ENCODE peak calls at places on chromosomes 4 and X, in five cellular contexts. R is COR-L47, O is H9, I is NCI-H2171 treated with DMSO at 0.1 percent for 48 hours, L is osteocyte. D is an unnamed sample.

GRCh38 chr4:118313098-118313497 is 39.7 kb downstream of the PRSS12 start:
- DNase-seq in L (no peak), O (peak), I (peak), R (no peak), D (peak)

GRCh38 chrX:53223068-53223693 is 1.8 kb downstream of the KDM5C start:
- DNase-seq in L (no peak), O (no peak), I (no peak), R (no peak), D (no peak)

GRCh38 chr4:117529401-117529800 is 444.0 kb upstream of the TRAM1L1 start:
- DNase-seq in L (no peak), I (no peak), R (no peak), O (no peak), D (no peak)

GRCh38 chr4:139368990-139369389 is 66.7 kb upstream of the NDUFC1 start:
- DNase-seq in L (no peak), O (no peak), I (no peak), R (no peak), D (no peak)

GRCh38 chrX:32293962-32294708 is 917.2 kb downstream of the DMD start:
- DNase-seq in L (no peak), R (no peak), O (no peak), I (no peak), D (no peak)

GRCh38 chr4:84493092-84493850 is 5.8 kb downstream of the NKX6-1 start:
- DNase-seq in R (no peak), O (peak), I (no peak), L (no peak), D (no peak)

GRCh38 chrX:11351375-11352295 is 58.4 kb downstream of the AMELX start:
- DNase-seq in O (no peak), R (no peak), I (no peak), L (no peak), D (no peak)

GRCh38 chr4:128600996-128601857 is 208.3 kb upstream of the JADE1 start:
- DNase-seq in O (no peak), I (peak), R (peak), L (no peak), D (peak)

GRCh38 chr4:152577708-152578421 is 42.0 kb upstream of the FBXW7 start:
- DNase-seq in I (no peak), O (no peak), L (no peak), R (no peak), D (no peak)

GRCh38 chr4:169540774-169541173 is 71.6 kb downstream of the NEK1 start:
- DNase-seq in I (no peak), L (no peak), R (no peak), O (no peak), D (no peak)

GRCh38 chr4:39936565-39937418 is 40.9 kb downstream of the PDS5A start:
- DNase-seq in I (no peak), L (no peak), R (no peak), O (no peak), D (no peak)

GRCh38 chr4:10942166-10942565 is 257.6 kb upstream of the CLNK start:
- DNase-seq in L (no peak), R (no peak), I (no peak), O (no peak), D (peak)

GRCh38 chr4:181643466-181643865 is 599.7 kb upstream of the TENM3 start:
- DNase-seq in I (no peak), R (no peak), O (no peak), L (no peak), D (no peak)

GRCh38 chr4:172995704-172996103 is 172.9 kb upstream of the GALNT7 start:
- DNase-seq in R (no peak), I (no peak), L (no peak), O (no peak), D (no peak)

GRCh38 chr4:12409507-12410190 is 981.0 kb upstream of the HS3ST1 start:
- DNase-seq in L (no peak), R (no peak), I (no peak), O (no peak), D (no peak)

GRCh38 chr4:147362868-147363440 is 117.9 kb upstream of the EDNRA start:
- DNase-seq in I (no peak), R (peak), O (no peak), L (no peak), D (no peak)

GRCh38 chr4:165454426-165454825 is 75.6 kb downstream of the CPE start:
- DNase-seq in L (no peak), O (no peak), I (no peak), R (no peak), D (no peak)

GRCh38 chr4:166435449-166435848 is 562.4 kb downstream of the TLL1 start:
- DNase-seq in I (no peak), O (no peak), R (no peak), L (no peak), D (no peak)

GRCh38 chr4:165726831-165727230 is 146.2 kb upstream of the TLL1 start:
- DNase-seq in O (no peak), R (no peak), I (no peak), L (no peak), D (no peak)

GRCh38 chr4:71259911-71260331 is 78.9 kb upstream of the SLC4A4 start:
- DNase-seq in R (no peak), L (no peak), I (no peak), O (no peak), D (no peak)

GRCh38 chr4:148405161-148405893 is 36.9 kb downstream of the NR3C2 start:
- DNase-seq in L (no peak), O (no peak), I (no peak), R (no peak), D (no peak)

GRCh38 chr4:84726356-84726755 is 143.4 kb downstream of the CDS1 start:
- DNase-seq in L (no peak), O (no peak), I (no peak), R (no peak), D (no peak)

GRCh38 chr4:114688063-114688462 is 89.5 kb downstream of the UGT8 start:
- DNase-seq in L (no peak), R (peak), I (peak), O (no peak), D (no peak)

GRCh38 chr4:41358626-41359025 is 101.9 kb downstream of the UCHL1 start:
- DNase-seq in L (no peak), R (no peak), I (no peak), O (no peak), D (peak)

GRCh38 chr4:81227968-81228367 is 12.9 kb upstream of the PRKG2 start:
- DNase-seq in O (peak), R (no peak), I (no peak), L (no peak), D (no peak)

GRCh38 chrX:47204970-47205369 is 11.3 kb downstream of the UBA1 start:
- DNase-seq in I (peak), O (no peak), R (no peak), L (no peak), D (no peak)

GRCh38 chr4:6760865-6761264 is 21.7 kb upstream of the KIAA0232 start:
- DNase-seq in O (no peak), L (no peak), I (no peak), R (no peak), D (no peak)

GRCh38 chr4:148258526-148258925 is 183.7 kb downstream of the NR3C2 start:
- DNase-seq in R (no peak), O (no peak), L (no peak), I (no peak), D (no peak)

GRCh38 chr4:111678466-111678865 is 466.8 kb upstream of the FAM241A start:
- DNase-seq in L (no peak), I (no peak), R (peak), O (no peak), D (no peak)